ENCODE peak calls at places on chromosomes 1 and 21, in five cellular contexts. J is K562, X is PC-3, W is IMR-90, K is GM23338. H is an unnamed sample. For H4K20me1, the result is how much of the 10 kb centered on the place peaks cover.

GRCh38 chr1:85093644-85094043 is 45.3 kb upstream of the MCOLN3 start:
- DNase-seq in J (no peak), X (peak), W (no peak), K (no peak), H (no peak)

GRCh38 chr1:168483531-168483930 is 60.3 kb downstream of the XCL2 start:
- DNase-seq in J (no peak), X (peak), W (peak), K (no peak), H (peak)

GRCh38 chr1:45412899-45413298 is 72.7 kb upstream of the MUTYH start:
- DNase-seq in J (no peak), X (no peak), W (no peak), K (no peak), H (no peak)

GRCh38 chr21:45537111-45537745 is 5.0 kb downstream of the SLC19A1 start:
- DNase-seq in J (no peak), X (no peak), W (no peak), K (no peak), H (no peak)

GRCh38 chr1:206784471-206784903 is 12.2 kb upstream of the IL10 start:
- DNase-seq in J (no peak), X (no peak), W (no peak), K (no peak), H (no peak)

GRCh38 chr1:39116868-39117728 is 87.4 kb upstream of the MACF1 start:
- DNase-seq in J (peak), X (peak), W (no peak), K (no peak), H (peak)

GRCh38 chr1:89780721-89781120 is 40.1 kb upstream of the LRRC8D start:
- DNase-seq in J (peak), X (peak), W (peak), K (peak), H (peak)

GRCh38 chr1:25028910-25029599 is 99.0 kb upstream of the RUNX3 start:
- DNase-seq in J (no peak), X (no peak), W (no peak), K (no peak), H (no peak)

GRCh38 chr1:163561570-163562295 is 240.0 kb downstream of the NUF2 start:
- DNase-seq in J (no peak), X (peak), W (no peak), K (peak), H (no peak)

GRCh38 chr1:91450260-91450659 is 45.6 kb upstream of the HFM1 start:
- DNase-seq in J (no peak), X (peak), W (no peak), K (no peak), H (no peak)

GRCh38 chr1:167924553-167925223 is 10.8 kb upstream of the ADCY10 start:
- DNase-seq in J (no peak), X (no peak), W (no peak), K (no peak), H (no peak)

GRCh38 chr21:44965251-44966022 is 25.6 kb downstream of the SLX9 start:
- DNase-seq in J (no peak), X (no peak), W (peak), K (no peak), H (peak)

GRCh38 chr1:97632075-97632474 is 288.8 kb downstream of the DPYD start:
- DNase-seq in J (no peak), X (peak), W (peak), K (no peak), H (peak)

GRCh38 chr21:39669976-39670671 is 57.4 kb downstream of the B3GALT5 start:
- DNase-seq in J (no peak), X (no peak), W (no peak), K (no peak), H (no peak)

GRCh38 chr1:27602510-27603319 is 1.2 kb downstream of the AHDC1 start:
- DNase-seq in J (peak), X (peak), W (peak), K (peak), H (no peak)

GRCh38 chr1:227317541-227318002 is 720 bp downstream of the CDC42BPA start:
- DNase-seq in J (peak), X (peak), W (peak), K (peak), H (peak)

GRCh38 chr1:150764617-150765090 is 924 bp downstream of the CTSS start:
- DNase-seq in J (no peak), X (peak), W (peak), K (no peak), H (peak)

GRCh38 chr1:162882248-162882666 is 21.3 kb upstream of the CCDC190 start:
- DNase-seq in J (no peak), X (no peak), W (no peak), K (no peak), H (no peak)

GRCh38 chr1:90402893-90403849 is 313.9 kb downstream of the BARHL2 start:
- DNase-seq in J (peak), X (peak), W (peak), K (peak), H (peak)

GRCh38 chr1:30312226-30312625 is 411.2 kb downstream of the MATN1 start:
- DNase-seq in J (no peak), X (no peak), W (no peak), K (no peak), H (no peak)

GRCh38 chr1:5990913-5991783 is 1.1 kb downstream of the NPHP4 start:
- DNase-seq in J (peak), X (peak), W (peak), K (peak), H (peak)

GRCh38 chr1:15417365-15417934 is 7.8 kb downstream of the EFHD2 start:
- DNase-seq in J (peak), X (peak), W (peak), K (no peak), H (peak)

GRCh38 chr1:220750126-220750525 is 2.0 kb downstream of the MTARC2 start:
- DNase-seq in J (no peak), X (no peak), W (no peak), K (no peak), H (no peak)

GRCh38 chr21:32868631-32869454 is 97.3 kb upstream of the PAXBP1 start:
- DNase-seq in J (no peak), X (no peak), W (no peak), K (no peak), H (no peak)

GRCh38 chr1:22662318-22662717 is 9.3 kb downstream of the C1QB start:
- DNase-seq in J (peak), X (peak), W (no peak), K (peak), H (no peak)

GRCh38 chr1:21638531-21639341 is 30.4 kb downstream of the RAP1GAP start:
- DNase-seq in J (peak), X (peak), W (peak), K (no peak), H (peak)

GRCh38 chr1:56417636-56418035 is 161.7 kb downstream of the PLPP3 start:
- DNase-seq in J (no peak), X (peak), W (peak), K (no peak), H (no peak)

GRCh38 chr1:233656700-233657099 is 42.8 kb downstream of the KCNK1 start:
- DNase-seq in J (no peak), X (peak), W (no peak), K (no peak), H (no peak)

GRCh38 chr1:200143347-200143746 is 115.8 kb downstream of the NR5A2 start:
- DNase-seq in J (no peak), X (no peak), W (no peak), K (no peak), H (no peak)

GRCh38 chr1:224881762-224882211 is 47.7 kb upstream of the DNAH14 start:
- DNase-seq in J (no peak), X (no peak), W (no peak), K (no peak), H (no peak)

GRCh38 chr1:224882264-224882663 is 47.2 kb upstream of the DNAH14 start:
- DNase-seq in J (no peak), X (no peak), W (no peak), K (no peak), H (no peak)

GRCh38 chr1:224880593-224881307 is 48.7 kb upstream of the DNAH14 start:
- DNase-seq in J (no peak), X (no peak), W (no peak), K (peak), H (no peak)

GRCh38 chr1:224879404-224879803 is 50.1 kb upstream of the DNAH14 start:
- DNase-seq in J (no peak), X (no peak), W (peak), K (no peak), H (peak)

GRCh38 chr1:224884428-224884827 is 45.0 kb upstream of the DNAH14 start:
- DNase-seq in J (no peak), X (peak), W (peak), K (peak), H (peak)
- H3K27ac ChIP-seq in J (no peak), X (no peak), W (no peak), K (peak), H (no peak)

GRCh38 chr21:42669069-42669468 is 15.6 kb downstream of the PDE9A start:
- DNase-seq in J (no peak), X (peak), W (no peak), K (peak), H (no peak)
- H4K20me1 ChIP-seq in J (under half), X (under half), W (under half), K (under half), H (under half)

GRCh38 chr1:17239420-17239819 is 9.5 kb upstream of the PADI3 start:
- DNase-seq in J (peak), X (peak), W (peak), K (peak), H (peak)

GRCh38 chr1:17235135-17235880 is 13.6 kb upstream of the PADI3 start:
- DNase-seq in J (no peak), X (no peak), W (no peak), K (no peak), H (no peak)

GRCh38 chr1:17234405-17234804 is 14.5 kb upstream of the PADI3 start:
- DNase-seq in J (no peak), X (no peak), W (no peak), K (no peak), H (no peak)

GRCh38 chr1:17233675-17234074 is 15.2 kb upstream of the PADI3 start:
- DNase-seq in J (no peak), X (peak), W (peak), K (no peak), H (peak)

DNA sequence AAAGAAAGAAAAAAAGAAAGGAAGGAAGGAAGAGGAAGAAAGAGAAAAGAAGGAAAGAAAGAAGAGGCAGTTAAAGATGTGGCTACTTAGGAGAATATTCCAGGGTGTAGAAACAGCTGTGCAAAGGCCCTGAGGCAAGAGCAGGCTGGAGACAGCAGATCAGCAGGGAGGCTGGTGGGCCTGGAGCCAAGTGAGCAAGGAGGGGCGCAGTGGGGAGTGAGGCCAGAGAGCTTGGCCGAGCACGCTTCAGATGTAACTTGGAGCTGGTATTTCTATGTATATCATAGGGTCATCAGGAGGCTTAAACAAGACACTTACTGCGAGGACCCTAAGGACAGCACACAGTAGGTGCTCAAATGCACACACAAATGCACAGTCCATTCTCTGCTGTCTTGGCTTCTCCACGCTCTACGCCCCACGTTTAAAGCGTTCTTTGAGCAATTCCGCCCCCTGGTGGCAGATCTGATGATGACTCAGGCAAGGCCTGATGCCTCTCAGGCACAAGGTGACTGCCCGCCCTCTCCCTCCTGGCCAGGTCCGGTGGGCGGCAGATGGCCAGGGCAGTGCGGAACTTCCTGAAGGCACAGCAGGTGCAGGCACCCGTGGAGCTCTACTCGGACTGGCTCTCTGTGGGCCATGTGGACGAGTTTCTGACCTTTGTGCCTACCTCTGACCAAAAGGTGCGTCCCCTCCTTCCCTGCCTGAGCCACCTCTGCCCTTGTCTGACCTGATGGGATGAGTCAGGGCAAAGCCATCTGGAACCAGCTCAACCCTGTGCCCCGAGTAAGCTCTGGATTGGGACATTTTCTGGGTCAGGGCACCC is 11.9 kb upstream of the PADI3 start:
- DNase-seq in J (peak), X (peak), W (peak), K (peak), H (peak)
- H3K27ac ChIP-seq in J (no peak), X (peak), W (no peak), K (no peak), H (no peak)

DNA sequence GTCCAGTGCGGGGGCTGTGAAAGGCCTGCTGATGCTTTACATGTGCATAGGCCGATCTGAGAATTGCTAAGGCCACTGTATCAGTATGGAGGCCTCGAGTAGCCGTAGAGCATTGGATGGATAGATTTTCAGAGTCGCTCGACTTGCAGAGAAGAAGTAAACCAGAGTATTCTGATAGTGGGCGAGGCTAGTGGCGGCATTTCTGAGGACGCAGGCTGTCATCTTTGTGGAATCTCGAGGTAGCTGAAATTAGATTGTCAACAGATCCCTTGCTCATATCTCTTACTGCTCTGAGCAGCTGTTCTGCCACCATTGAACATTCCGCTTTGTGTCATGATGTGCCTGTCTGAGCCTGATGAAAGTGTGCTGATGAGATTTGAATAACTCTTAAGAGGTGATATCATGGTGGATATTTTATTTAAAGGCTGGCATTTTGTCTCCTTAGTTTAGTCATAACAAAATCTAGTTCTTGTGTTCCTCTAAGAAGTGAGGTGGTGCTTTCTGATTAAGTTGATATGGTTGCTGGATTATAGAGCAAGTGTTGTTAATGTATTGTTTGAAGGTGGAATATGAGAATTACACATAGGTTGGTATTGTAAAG is 1.5 kb downstream of the KIF1B start:
- DNase-seq in J (peak), X (peak), W (no peak), K (no peak), H (no peak)
- H4K20me1 ChIP-seq in J (under half), X (under half), W (under half), K (under half), H (half or more)

DNA sequence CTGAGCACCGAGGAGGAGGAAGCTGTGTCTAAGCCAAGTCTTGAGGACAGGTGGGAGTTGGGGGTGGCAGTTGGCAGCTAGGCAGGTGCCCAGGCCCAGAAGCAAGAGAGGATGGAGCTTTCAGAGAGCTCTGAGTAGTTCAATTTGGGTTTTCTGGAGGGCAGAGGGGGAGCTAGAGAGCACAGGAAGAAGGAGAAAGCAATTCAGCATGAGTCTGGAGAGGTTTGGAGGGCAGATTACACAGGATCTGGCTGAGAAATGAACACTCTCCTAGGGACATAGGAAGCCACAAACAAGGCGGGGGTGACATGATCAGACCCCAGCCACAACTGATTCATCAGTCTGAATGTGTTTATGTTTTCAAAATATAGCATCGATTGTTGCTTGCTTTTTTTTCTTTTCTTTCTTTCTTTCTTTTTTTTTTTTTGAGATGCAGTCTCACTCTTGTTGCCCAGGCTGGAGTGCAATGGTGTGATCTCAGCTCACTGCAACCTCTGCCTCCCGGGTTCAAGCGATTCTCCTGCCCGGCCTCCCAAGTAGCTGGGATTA is 23.8 kb downstream of the PTPRF start:
- DNase-seq in J (peak), X (peak), W (peak), K (peak), H (peak)
- H3K27ac ChIP-seq in J (no peak), X (no peak), W (no peak), K (peak), H (no peak)

GRCh38 chr1:1032428-1032827 is 12.5 kb downstream of the AGRN start:
- DNase-seq in J (no peak), X (no peak), W (no peak), K (peak), H (no peak)

GRCh38 chr1:1035291-1035931 is 15.5 kb downstream of the AGRN start:
- DNase-seq in J (no peak), X (no peak), W (no peak), K (no peak), H (no peak)

GRCh38 chr1:1033009-1033587 is 13.2 kb downstream of the AGRN start:
- DNase-seq in J (peak), X (no peak), W (peak), K (peak), H (peak)

GRCh38 chr1:1034438-1034759 is 14.5 kb downstream of the AGRN start:
- DNase-seq in J (no peak), X (no peak), W (no peak), K (peak), H (no peak)

GRCh38 chr1:1033731-1034437 is 14.0 kb downstream of the AGRN start:
- DNase-seq in J (no peak), X (no peak), W (no peak), K (peak), H (no peak)
- H4K20me1 ChIP-seq in J (under half), X (half or more), W (half or more), K (under half), H (half or more)

GRCh38 chr21:35366348-35367085 is 317.4 kb upstream of the RUNX1 start:
- DNase-seq in J (no peak), X (no peak), W (peak), K (no peak), H (peak)
- H3K27ac ChIP-seq in J (no peak), X (no peak), W (peak), K (no peak), H (no peak)